ENCODE peak calls at places on chromosomes 1 and 21, in four cellular contexts. G is trophoblast cell; Y is lower lobe of right lung; L is CD8-positive, alpha-beta memory T cell. D is an unnamed sample.

GRCh38 chr1:174963547-174964125 is 36.1 kb upstream of the CACYBP start:
- DNase-seq in G (no peak), Y (no peak), L (no peak), D (no peak)

GRCh38 chr1:50427818-50428779 is 4.9 kb upstream of the DMRTA2 start:
- DNase-seq in G (no peak), Y (no peak), L (no peak), D (no peak)

GRCh38 chr1:21852282-21853129 is 40.4 kb downstream of the LDLRAD2 start:
- DNase-seq in G (no peak), Y (no peak), L (no peak), D (no peak)

GRCh38 chr1:226736001-226736907 is 2.8 kb downstream of the ITPKB start:
- DNase-seq in G (no peak), Y (no peak), L (peak; percentile 42), D (no peak)

GRCh38 chr1:78009836-78010235 is 5.1 kb downstream of the DNAJB4 start:
- DNase-seq in G (no peak), Y (no peak), L (no peak), D (no peak)

GRCh38 chr1:205922314-205922713 is 20.9 kb downstream of the SLC26A9 start:
- DNase-seq in G (no peak), Y (no peak), L (no peak), D (peak; percentile 32)

GRCh38 chr1:119083980-119084379 is 56.5 kb downstream of the WARS2 start:
- DNase-seq in G (no peak), Y (no peak), L (no peak), D (no peak)

GRCh38 chr1:31583995-31584868 is 7.9 kb downstream of the TINAGL1 start:
- DNase-seq in G (no peak), Y (peak; percentile 86), L (no peak), D (peak; percentile 85)

GRCh38 chr1:203996126-203996525 is 76.8 kb upstream of the SOX13 start:
- DNase-seq in G (no peak), Y (no peak), L (no peak), D (no peak)

GRCh38 chr1:15141933-15142647 is 11.5 kb upstream of the TMEM51 start:
- DNase-seq in G (no peak), Y (no peak), L (no peak), D (no peak)

GRCh38 chr1:197250616-197251015 is 17.4 kb upstream of the CRB1 start:
- DNase-seq in G (no peak), Y (no peak), L (no peak), D (no peak)

GRCh38 chr1:11787251-11787803 is 18.4 kb downstream of the MTHFR start:
- DNase-seq in G (peak; percentile 70), Y (peak; percentile 84), L (no peak), D (no peak)

GRCh38 chr1:181139631-181140051 is 51.1 kb downstream of the IER5 start:
- DNase-seq in G (no peak), Y (no peak), L (no peak), D (no peak)

GRCh38 chr1:232600430-232601258 is 29.3 kb downstream of the SIPA1L2 start:
- DNase-seq in G (peak; percentile 37), Y (no peak), L (no peak), D (no peak)

GRCh38 chr1:4172659-4173599 is 272.9 kb upstream of the C1orf174 start:
- DNase-seq in G (no peak), Y (no peak), L (no peak), D (peak; percentile 54)

GRCh38 chr21:41406340-41406739 is 19.7 kb upstream of the MX1 start:
- DNase-seq in G (no peak), Y (no peak), L (no peak), D (no peak)

GRCh38 chr1:201156819-201157218 is 2.5 kb upstream of the TMEM9 start:
- DNase-seq in G (no peak), Y (no peak), L (no peak), D (no peak)

GRCh38 chr1:11794446-11795237 is 11.1 kb downstream of the MTHFR start:
- DNase-seq in G (no peak), Y (no peak), L (no peak), D (peak; percentile 54)

GRCh38 chr21:42039911-42040351 is 29.8 kb upstream of the ZBTB21 start:
- DNase-seq in G (peak; percentile 79), Y (peak; percentile 36), L (no peak), D (peak; percentile 67)

GRCh38 chr1:164843743-164844500 is 284.9 kb downstream of the PBX1 start:
- DNase-seq in G (peak; percentile 61), Y (no peak), L (no peak), D (no peak)

GRCh38 chr1:66788231-66788939 is 12.7 kb downstream of the INSL5 start:
- DNase-seq in G (no peak), Y (no peak), L (peak; percentile 50), D (no peak)

GRCh38 chr1:227240983-227241382 is 77.3 kb downstream of the CDC42BPA start:
- DNase-seq in G (no peak), Y (no peak), L (no peak), D (no peak)

GRCh38 chr1:183609313-183609712 is 19.1 kb upstream of the NCF2 start:
- DNase-seq in G (no peak), Y (peak; percentile 77), L (no peak), D (no peak)

GRCh38 chr1:154759793-154760192 is 110.3 kb downstream of the KCNN3 start:
- DNase-seq in G (no peak), Y (no peak), L (no peak), D (no peak)

GRCh38 chr1:154758346-154758745 is 111.7 kb downstream of the KCNN3 start:
- DNase-seq in G (no peak), Y (no peak), L (no peak), D (peak; percentile 18)

GRCh38 chr1:154759196-154759595 is 110.9 kb downstream of the KCNN3 start:
- DNase-seq in G (no peak), Y (no peak), L (peak; percentile 61), D (peak; percentile 30)

GRCh38 chr1:154755858-154756730 is 114.0 kb downstream of the KCNN3 start:
- DNase-seq in G (no peak), Y (no peak), L (no peak), D (no peak)

GRCh38 chr1:154757149-154757548 is 112.9 kb downstream of the KCNN3 start:
- DNase-seq in G (no peak), Y (no peak), L (no peak), D (no peak)
- H3K4me1 ChIP-seq in G (peaks cover 2% of the 10 kb centered on the region), Y (peaks cover 19% of the 10 kb centered on the region), L (peaks cover 22% of the 10 kb centered on the region), D (peaks cover 9% of the 10 kb centered on the region)

DNA sequence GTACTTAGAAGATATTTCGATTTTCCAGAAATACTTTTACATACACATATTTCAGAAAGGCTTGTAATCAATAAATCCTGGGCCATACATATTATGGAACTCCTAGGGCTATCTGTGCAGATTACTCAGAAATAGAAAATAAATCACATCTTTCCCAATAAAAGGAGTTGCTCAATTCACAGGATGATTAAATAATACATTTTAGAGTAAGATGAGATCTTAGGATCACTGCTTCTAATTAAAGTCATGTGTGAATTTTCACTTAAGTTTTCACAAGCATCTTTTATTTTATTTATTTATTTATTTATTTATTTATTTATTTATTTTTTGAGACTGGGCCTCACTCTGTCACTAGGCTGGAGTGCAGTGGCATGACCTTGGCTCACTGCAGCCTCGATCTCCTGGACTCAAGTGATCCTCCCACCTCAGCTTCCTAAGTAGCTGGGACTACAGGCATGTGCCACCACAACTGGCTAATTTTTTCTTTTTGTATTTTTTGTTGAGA is 144.2 kb downstream of the HIVEP3 start:
- DNase-seq in G (no peak), Y (no peak), L (no peak), D (no peak)
- H3K4me1 ChIP-seq in G (no peaks in the 10 kb centered on the region), Y (peaks cover 44% of the 10 kb centered on the region), L (no peaks in the 10 kb centered on the region), D (peaks cover 21% of the 10 kb centered on the region)

GRCh38 chr1:91647061-91647460 is 146.4 kb downstream of the CDC7 start:
- DNase-seq in G (no peak), Y (no peak), L (no peak), D (no peak)
- H3K4me1 ChIP-seq in G (no peaks in the 10 kb centered on the region), Y (peaks cover 10% of the 10 kb centered on the region), L (peaks cover 16% of the 10 kb centered on the region), D (peaks cover 10% of the 10 kb centered on the region)

GRCh38 chr21:44012474-44013379 is 618 bp downstream of the TRAPPC10 start:
- DNase-seq in G (peak; percentile 44), Y (peak; percentile 82), L (peak; percentile 75), D (peak; percentile 95)

GRCh38 chr21:44011123-44011773 is 861 bp upstream of the TRAPPC10 start:
- DNase-seq in G (no peak), Y (no peak), L (no peak), D (no peak)

GRCh38 chr21:44010429-44010828 is 1.7 kb upstream of the TRAPPC10 start:
- DNase-seq in G (no peak), Y (no peak), L (no peak), D (no peak)

GRCh38 chr21:44011774-44012473 is at the start of gene TRAPPC10:
- DNase-seq in G (peak; percentile 72), Y (peak; percentile 90), L (peak; percentile 78), D (peak; percentile 96)

DNA sequence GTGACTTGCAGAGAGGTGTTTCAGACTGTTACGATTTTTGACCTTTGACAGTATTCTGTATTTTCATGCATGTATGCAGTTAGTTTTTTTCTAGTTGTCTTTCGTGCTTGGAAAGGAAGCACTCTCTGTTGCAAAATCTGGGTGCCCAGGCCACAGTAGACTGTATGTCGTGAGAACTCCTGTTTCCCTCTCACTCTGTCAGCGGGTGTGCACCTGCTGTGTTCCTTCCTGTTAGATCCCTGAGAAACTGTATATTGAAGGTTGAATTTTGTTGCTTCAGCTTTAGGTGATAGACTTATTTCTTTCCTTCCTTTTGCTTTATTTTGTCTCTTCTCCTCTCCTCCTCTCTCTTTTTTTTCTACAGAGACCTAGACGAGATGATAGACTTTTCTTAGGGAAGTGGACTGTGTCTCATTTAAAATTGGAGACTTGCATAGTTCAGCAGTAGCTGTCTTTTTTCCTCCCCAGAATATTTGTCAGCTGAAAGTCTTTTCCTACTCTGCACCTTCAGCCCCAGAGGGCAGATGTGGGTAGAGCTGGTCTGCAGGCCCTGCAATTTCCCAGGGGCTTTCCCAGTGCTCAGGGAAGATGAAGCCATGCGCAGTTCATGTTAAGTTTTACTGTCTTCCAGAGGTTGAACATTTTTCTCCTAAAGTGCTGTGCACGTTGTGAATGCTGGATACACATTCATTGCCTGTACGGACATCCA is 1.4 kb downstream of the TRAPPC10 start:
- DNase-seq in G (peak; percentile 74), Y (no peak), L (peak; percentile 37), D (no peak)
- H3K4me1 ChIP-seq in G (peaks cover 8% of the 10 kb centered on the region), Y (peaks cover 56% of the 10 kb centered on the region), L (peaks cover 52% of the 10 kb centered on the region), D (peaks cover 80% of the 10 kb centered on the region)

GRCh38 chr1:35129080-35129479 is 49.9 kb downstream of the ZMYM1 start:
- DNase-seq in G (no peak), Y (no peak), L (no peak), D (no peak)
- H3K4me1 ChIP-seq in G (no peaks in the 10 kb centered on the region), Y (no peaks in the 10 kb centered on the region), L (no peaks in the 10 kb centered on the region), D (no peaks in the 10 kb centered on the region)

GRCh38 chr1:243926803-243927245 is 76.8 kb upstream of the AKT3 start:
- DNase-seq in G (peak; percentile 56), Y (no peak), L (no peak), D (no peak)

GRCh38 chr1:243924588-243925349 is 74.7 kb upstream of the AKT3 start:
- DNase-seq in G (peak; percentile 79), Y (no peak), L (no peak), D (no peak)

GRCh38 chr1:243924188-243924587 is 74.1 kb upstream of the AKT3 start:
- DNase-seq in G (peak; percentile 92), Y (no peak), L (no peak), D (no peak)

GRCh38 chr1:243926299-243926698 is 76.3 kb upstream of the AKT3 start:
- DNase-seq in G (no peak), Y (no peak), L (no peak), D (no peak)

GRCh38 chr1:243927401-243927800 is 77.4 kb upstream of the AKT3 start:
- DNase-seq in G (no peak), Y (no peak), L (no peak), D (no peak)
- H3K4me1 ChIP-seq in G (peaks cover 26% of the 10 kb centered on the region), Y (no peaks in the 10 kb centered on the region), L (no peaks in the 10 kb centered on the region), D (no peaks in the 10 kb centered on the region)

GRCh38 chr1:116368241-116368640 is 4.8 kb upstream of the ATP1A1 start:
- DNase-seq in G (no peak), Y (no peak), L (no peak), D (no peak)
- H3K4me1 ChIP-seq in G (peaks cover 5% of the 10 kb centered on the region), Y (peaks cover 12% of the 10 kb centered on the region), L (peaks cover 17% of the 10 kb centered on the region), D (peaks cover 10% of the 10 kb centered on the region)

D was measured in spleen.